ENCODE peak calls at places on chromosome 9, in seven cellular contexts. R is cardiac muscle cell, C is transverse colon, H is GM12878, O is fibroblast of lung, V is ovary, N is A549. E is an unnamed sample.

GRCh38 chr9:25461416-25461815 is 216.8 kb downstream of the TUSC1 start:
- DNase-seq in R (no peak), V (no peak), H (no peak), O (no peak), C (no peak), N (no peak), E (no peak)

GRCh38 chr9:127960410-127961165 is 20.2 kb downstream of the EEIG1 start:
- DNase-seq in O (no peak), R (no peak), N (no peak), H (no peak), V (no peak), C (no peak), E (no peak)

GRCh38 chr9:70045452-70045851 is 1.8 kb downstream of the MAMDC2 start:
- DNase-seq in N (no peak), C (no peak), O (no peak), R (no peak), V (no peak), H (no peak), E (no peak)

GRCh38 chr9:125126019-125126746 is 17.1 kb downstream of the SCAI start:
- DNase-seq in V (peak), O (peak), R (peak), H (peak), C (peak), N (peak), E (peak)

GRCh38 chr9:42852133-42852532 is 668.7 kb downstream of the SPATA31A6 start:
- DNase-seq in V (no peak), C (no peak), R (peak), H (no peak), O (peak), N (peak), E (peak)

GRCh38 chr9:93450817-93451761 is at the start of gene FAM120A:
- DNase-seq in C (peak), R (peak), N (peak), H (no peak), V (peak), O (peak), E (peak)

GRCh38 chr9:131530546-131530929 is 525 bp downstream of the UCK1 start:
- DNase-seq in C (peak), N (peak), V (peak), O (peak), H (no peak), R (peak), E (peak)

GRCh38 chr9:105405514-105406131 is 42.2 kb upstream of the FSD1L start:
- DNase-seq in O (peak), C (no peak), R (no peak), N (no peak), H (peak), V (no peak), E (peak)

GRCh38 chr9:16671591-16672137 is 198.8 kb downstream of the BNC2 start:
- DNase-seq in R (no peak), O (peak), V (no peak), N (no peak), H (peak), C (no peak), E (peak)

GRCh38 chr9:14326264-14326826 is 12.4 kb upstream of the NFIB start:
- DNase-seq in R (no peak), V (no peak), O (peak), C (no peak), N (peak), H (no peak), E (peak)

GRCh38 chr9:17611921-17612320 is 33.1 kb downstream of the SH3GL2 start:
- DNase-seq in R (no peak), C (no peak), H (no peak), O (no peak), N (no peak), V (no peak), E (no peak)

GRCh38 chr9:86122309-86122708 is 23.0 kb upstream of the GOLM1 start:
- DNase-seq in R (no peak), O (no peak), N (peak), C (no peak), H (no peak), V (no peak), E (no peak)
- TF ChIP-seq CTCF in R (peak), O (peak), N (no peak), C (no peak), H (no peak), V (no peak), E (no peak)

DNA sequence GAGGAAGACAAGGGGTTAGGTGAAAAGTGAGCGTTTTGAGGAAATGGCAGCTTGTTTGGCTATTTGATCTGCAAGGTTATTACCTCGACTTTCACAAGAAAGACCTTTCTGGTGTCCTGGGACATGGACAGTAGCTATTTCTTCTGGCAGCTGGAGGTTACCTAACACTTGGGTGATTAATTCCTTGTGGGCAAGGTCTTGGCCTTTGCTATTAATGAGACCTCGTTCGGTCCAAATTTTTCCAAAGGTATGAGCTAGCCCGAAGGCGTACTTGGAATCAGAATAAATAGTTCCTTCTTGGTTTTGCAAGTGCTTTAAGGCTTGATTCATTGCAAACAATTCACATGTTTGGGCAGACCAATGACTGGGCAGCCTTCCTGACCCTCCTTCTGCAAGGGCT is 4.9 kb downstream of the GTF3C5 start:
- DNase-seq in V (no peak), C (no peak), N (no peak), O (no peak), H (no peak), R (no peak), E (peak)
- H3K4me3 ChIP-seq in V (no peak), C (no peak), N (no peak), O (no peak), H (no peak), R (no peak), E (no peak)

GRCh38 chr9:98860871-98861293 is 53.4 kb downstream of the GALNT12 start:
- DNase-seq in N (peak), R (peak), H (no peak), V (peak), O (peak), C (peak), E (peak)
- TF ChIP-seq CTCF in N (peak), R (peak), H (no peak), V (peak), O (peak), C (peak), E (peak)

DNA sequence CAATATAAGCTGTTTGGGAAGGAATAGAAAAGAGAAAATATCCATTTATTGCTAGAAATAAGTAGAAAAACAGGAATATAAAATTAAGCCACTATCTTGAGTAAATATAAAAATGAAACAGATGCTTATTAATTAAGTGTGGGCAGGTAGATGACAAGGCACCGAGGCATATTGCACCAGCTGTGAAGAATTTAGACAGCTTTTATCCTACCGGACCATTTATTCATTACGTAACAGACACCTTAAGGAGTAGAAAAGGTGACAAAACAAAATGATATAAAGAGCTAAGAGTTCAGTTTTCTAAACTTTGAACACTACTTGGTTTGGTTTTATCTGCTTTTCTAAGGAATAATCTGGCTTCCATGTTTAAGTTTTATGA is 404.1 kb downstream of the PTPRD start:
- DNase-seq in C (no peak), O (no peak), H (no peak), N (no peak), V (no peak), R (no peak), E (no peak)
- H3K4me3 ChIP-seq in C (no peak), O (peak), H (no peak), N (peak), V (no peak), R (no peak), E (no peak)